ENCODE peak calls at places on chromosomes 3 and 15, in five cellular contexts. V is H9, Q is IMR-90, X is neuronal stem cell, D is mesenchymal stem cell. M is an unnamed sample.

GRCh38 chr15:93087825-93088199 is 1.2 kb downstream of the RGMA start:
- DNase-seq in V (peak), Q (peak), X (peak), D (peak), M (peak)

GRCh38 chr15:99249270-99249817 is at the start of gene TTC23:
- DNase-seq in V (peak), Q (peak), X (peak), D (peak), M (no peak)

GRCh38 chr3:26596325-26596724 is 26.2 kb upstream of the LRRC3B start:
- DNase-seq in V (no peak), Q (no peak), X (no peak), D (no peak), M (no peak)

GRCh38 chr15:34987982-34988873 is at the start of gene ZNF770:
- DNase-seq in V (peak), Q (peak), X (peak), D (peak), M (peak)

GRCh38 chr3:88180398-88180999 is 30.7 kb downstream of the C3orf38 start:
- DNase-seq in V (no peak), Q (peak), X (no peak), D (peak), M (no peak)

GRCh38 chr3:133330043-133330442 is 69.8 kb upstream of the BFSP2 start:
- DNase-seq in V (peak), Q (no peak), X (peak), D (no peak), M (peak)

GRCh38 chr3:139588450-139588849 is 48.9 kb upstream of the RBP1 start:
- DNase-seq in V (peak), Q (no peak), X (peak), D (no peak), M (peak)

GRCh38 chr3:177618873-177619771 is 421.8 kb upstream of the TBL1XR1 start:
- DNase-seq in V (no peak), Q (peak), X (no peak), D (no peak), M (no peak)

GRCh38 chr3:5787863-5788488 is 600.5 kb downstream of the EDEM1 start:
- DNase-seq in V (peak), Q (no peak), X (peak), D (peak), M (peak)

GRCh38 chr3:198064420-198064819 is 104.4 kb downstream of the LMLN start:
- DNase-seq in V (no peak), Q (no peak), X (no peak), D (no peak), M (no peak)
- H3K23ac ChIP-seq in V (no peak), Q (no peak), X (no peak), D (no peak), M (no peak)

DNA sequence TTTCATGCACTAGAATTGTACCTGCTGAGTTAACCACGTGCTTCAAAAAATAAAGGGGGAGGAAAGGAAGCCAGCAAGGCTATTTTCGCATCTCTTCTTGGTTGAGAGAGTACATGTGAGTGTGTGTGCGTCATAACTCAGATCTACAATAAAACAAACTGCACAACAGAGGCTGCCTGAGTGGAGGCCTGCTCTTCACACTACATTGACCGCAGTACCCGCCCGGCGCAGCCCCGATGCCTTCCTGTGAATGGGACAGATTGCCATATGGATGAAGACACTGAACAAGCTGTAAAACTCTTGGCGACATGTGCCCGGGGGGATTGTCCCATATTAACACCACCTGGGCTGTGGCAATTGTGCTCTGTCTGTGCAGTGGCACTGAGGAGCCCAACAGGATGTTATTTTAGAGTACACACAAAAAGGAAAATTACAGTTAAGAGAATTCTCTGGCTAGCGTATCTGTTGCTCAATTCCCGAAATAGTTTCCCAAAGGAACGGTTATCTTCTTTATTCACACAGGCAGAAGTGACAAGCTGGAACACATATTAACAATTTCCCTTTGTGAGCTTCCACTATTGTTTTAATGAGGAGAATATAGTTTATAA is 551.5 kb downstream of the FOXP1 start:
- DNase-seq in V (no peak), Q (no peak), X (no peak), D (no peak), M (no peak)
- H3K23ac ChIP-seq in V (no peak), Q (no peak), X (no peak), D (no peak), M (no peak)

DNA sequence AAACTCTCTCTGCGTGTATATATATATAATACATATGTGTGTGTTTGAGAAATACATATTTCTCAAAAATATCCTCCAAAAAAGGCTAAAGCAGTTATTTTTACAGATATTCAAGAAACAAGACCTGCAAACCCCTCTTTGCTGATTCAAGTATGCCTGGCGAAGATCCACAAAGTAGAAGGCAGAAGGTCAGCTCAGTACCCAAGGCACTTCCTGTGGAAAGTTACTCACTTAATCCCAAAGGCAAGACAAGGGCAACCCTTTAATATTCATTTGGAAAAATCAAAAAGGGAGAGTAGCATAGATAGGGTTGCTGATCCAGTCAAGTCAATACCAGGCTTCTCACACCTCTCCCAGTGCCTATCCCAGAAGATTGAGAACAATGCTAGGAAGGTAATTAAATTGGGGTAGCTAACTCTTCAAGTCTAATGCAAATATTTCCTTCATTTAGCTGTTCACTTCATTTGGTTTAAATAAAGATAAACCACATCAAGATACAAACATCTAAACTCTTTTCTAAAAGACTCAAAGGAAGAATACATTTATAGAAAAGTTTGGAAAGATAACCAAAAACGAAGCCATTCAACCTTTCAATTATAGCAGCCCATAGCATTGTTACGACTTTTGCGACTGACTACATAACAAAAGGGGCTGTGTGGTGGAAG is 7.2 kb downstream of the COX17 start:
- DNase-seq in V (no peak), Q (no peak), X (no peak), D (peak), M (no peak)
- H3K23ac ChIP-seq in V (no peak), Q (no peak), X (no peak), D (no peak), M (no peak)

GRCh38 chr3:196867507-196868296 is at the start of gene SENP5:
- DNase-seq in V (peak), Q (peak), X (peak), D (peak), M (peak)
- H3K23ac ChIP-seq in V (no peak), Q (peak), X (peak), D (no peak), M (no peak)

GRCh38 chr3:126476976-126477330 is 1.3 kb upstream of the ZXDC start:
- DNase-seq in V (peak), Q (no peak), X (no peak), D (no peak), M (no peak)

GRCh38 chr3:126478581-126479310 is 3.1 kb upstream of the ZXDC start:
- DNase-seq in V (no peak), Q (no peak), X (no peak), D (no peak), M (no peak)

GRCh38 chr3:126475411-126476114 is at the start of gene ZXDC:
- DNase-seq in V (peak), Q (peak), X (peak), D (peak), M (peak)

GRCh38 chr3:126474498-126475410 is 937 bp downstream of the ZXDC start:
- DNase-seq in V (no peak), Q (peak), X (peak), D (peak), M (no peak)

DNA sequence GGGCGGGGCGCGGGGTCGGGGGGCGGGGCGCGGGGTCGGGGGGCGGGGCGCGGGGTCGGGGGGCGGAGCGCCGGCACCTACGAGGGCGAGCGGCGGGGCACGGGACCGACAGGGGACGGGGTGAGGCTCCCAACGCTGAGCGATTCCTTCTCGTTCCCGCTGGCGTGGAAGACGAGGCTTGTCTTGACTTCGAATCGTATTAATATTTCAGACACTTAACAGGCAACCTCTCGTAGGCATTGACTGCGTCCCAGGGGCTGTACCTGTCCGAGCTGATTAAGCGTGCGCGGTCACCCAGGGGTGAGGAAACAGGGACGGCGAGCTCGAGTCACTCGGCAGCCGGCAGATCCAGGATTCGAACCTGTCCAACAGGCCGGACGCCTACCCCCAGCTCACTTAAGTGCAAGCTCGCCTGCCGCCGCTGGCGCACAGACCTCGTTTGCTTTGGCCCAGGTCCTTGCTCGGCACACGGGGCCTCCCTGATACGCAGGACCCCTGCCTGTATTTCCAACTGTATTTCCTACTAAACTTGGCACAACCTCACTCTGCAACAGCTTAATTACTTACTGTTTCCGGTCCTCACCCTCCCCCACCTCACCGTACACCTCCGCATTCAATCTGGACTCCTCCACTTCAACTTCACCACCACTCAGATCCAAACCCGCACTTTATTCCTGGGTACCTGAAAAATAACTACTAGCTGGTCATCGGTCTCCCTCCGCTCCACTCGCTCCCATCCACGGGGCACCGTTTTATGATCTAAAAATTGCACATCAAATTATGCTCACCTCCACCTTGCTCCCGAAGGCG is 680 bp upstream of the ZXDC start:
- DNase-seq in V (peak), Q (peak), X (peak), D (no peak), M (peak)
- H3K23ac ChIP-seq in V (no peak), Q (peak), X (peak), D (no peak), M (no peak)

DNA sequence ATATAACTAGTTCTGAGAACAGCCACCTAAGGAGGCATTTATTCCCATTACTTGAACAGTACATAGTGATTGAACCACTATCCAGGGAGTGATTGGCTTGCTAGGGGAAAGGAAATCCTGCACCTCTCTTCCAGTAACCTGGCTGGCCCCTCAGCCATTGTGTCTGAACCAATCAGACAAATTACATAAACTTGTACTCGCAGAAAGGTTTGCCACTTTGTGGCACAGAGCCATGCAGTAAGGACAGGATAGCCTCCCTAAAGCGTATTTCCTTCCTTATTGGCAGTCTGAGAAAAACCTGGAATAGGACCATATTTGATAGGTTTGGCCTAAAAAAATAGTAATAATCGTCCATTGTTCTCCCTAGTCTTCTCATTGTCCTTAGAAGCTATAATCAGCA is 19.0 kb downstream of the CMSS1 start:
- DNase-seq in V (no peak), Q (no peak), X (no peak), D (no peak), M (no peak)
- H3K23ac ChIP-seq in V (no peak), Q (no peak), X (no peak), D (no peak), M (no peak)

DNA sequence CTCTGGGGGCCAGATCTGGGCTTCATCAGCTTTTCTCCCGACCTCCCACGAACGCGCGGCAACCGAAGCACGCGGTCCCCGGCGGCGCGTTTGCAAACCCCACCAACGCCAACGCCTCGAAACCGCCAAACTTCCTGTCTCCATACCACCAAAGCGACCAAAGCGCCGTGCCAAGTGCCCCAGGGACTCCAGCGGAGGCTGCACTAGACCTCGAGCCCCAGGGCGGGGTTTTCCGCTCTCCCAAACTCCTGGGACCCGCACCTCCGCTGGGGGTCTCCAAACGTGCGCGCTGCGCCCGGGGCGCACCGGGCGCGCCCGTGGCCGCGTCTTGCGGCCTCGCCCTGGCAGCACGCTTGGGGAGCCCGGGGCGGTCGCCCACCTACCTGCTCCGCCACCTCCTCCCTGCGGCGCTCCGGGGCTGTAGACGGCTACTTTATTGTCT is 156.0 kb upstream of the FRMD4B start:
- DNase-seq in V (peak), Q (no peak), X (peak), D (no peak), M (peak)
- H3K23ac ChIP-seq in V (no peak), Q (no peak), X (peak), D (no peak), M (no peak)

DNA sequence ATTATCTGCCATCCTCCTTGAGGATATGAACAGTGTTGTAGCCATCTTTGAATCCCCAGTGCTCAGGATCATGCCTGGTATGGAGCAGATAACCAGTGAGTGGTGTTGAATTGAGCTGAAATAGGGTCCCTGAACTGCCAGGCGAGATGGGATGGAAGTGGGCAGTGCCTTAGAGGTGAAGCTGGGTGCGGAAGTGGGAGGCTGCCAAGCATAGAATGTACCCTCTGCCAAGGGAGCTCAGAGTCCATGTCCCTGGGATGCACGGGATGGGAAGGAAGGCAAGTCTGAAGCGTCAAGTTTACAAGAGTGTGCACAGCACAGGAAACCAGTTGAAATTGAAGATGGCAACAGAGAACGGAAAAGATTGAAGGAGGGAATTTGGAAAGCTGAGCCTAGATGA is 147.0 kb downstream of the CACNA1D start:
- DNase-seq in V (no peak), Q (no peak), X (no peak), D (no peak), M (no peak)
- H3K23ac ChIP-seq in V (no peak), Q (no peak), X (no peak), D (no peak), M (no peak)

DNA sequence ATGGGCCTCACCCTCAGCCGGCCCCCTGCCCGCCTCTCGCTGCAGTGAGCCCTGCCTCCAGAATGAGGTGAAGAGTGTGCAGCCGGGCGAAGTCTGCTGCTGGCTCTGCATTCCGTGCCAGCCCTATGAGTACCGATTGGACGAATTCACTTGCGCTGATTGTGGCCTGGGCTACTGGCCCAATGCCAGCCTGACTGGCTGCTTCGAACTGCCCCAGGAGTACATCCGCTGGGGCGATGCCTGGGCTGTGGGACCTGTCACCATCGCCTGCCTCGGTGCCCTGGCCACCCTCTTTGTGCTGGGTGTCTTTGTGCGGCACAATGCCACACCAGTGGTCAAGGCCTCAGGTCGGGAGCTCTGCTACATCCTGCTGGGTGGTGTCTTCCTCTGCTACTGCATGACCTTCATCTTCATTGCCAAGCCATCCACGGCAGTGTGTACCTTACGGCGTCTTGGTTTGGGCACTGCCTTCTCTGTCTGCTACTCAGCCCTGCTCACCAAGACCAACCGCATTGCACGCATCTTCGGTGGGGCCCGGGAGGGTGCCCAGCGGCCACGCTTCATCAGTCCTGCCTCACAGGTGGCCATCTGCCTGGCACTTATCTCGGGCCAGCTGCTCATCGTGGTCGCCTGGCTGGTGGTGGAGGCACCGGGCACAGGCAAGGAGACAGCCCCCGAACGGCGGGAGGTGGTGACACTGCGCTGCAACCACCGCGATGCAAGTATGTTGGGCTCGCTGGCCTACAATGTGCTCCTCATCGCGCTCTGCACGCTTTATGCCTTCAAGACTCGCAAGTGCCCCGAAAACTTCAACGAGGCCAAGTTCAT is 8.6 kb downstream of the GRM2 start:
- DNase-seq in V (no peak), Q (no peak), X (no peak), D (no peak), M (no peak)
- H3K23ac ChIP-seq in V (no peak), Q (no peak), X (peak), D (no peak), M (no peak)